ENCODE peak calls at places on chromosome 1, in six cellular contexts. One of them, this sample, is unnamed.

GRCh38 chr1:180265871-180266270 is 35.8 kb downstream of the LHX4 start:
- DNase-seq in heart right ventricle: no peak
- DNase-seq in left ventricle myocardium inferior: no peak
- DNase-seq in psoas muscle: no peak
- DNase-seq in CD8-positive, alpha-beta T cell: no peak
- DNase-seq in hepatocyte: no peak
- DNase-seq in this sample: no peak

GRCh38 chr1:168054117-168054516 is 82.6 kb downstream of the GPR161 start:
- DNase-seq in left ventricle myocardium inferior: no peak
- DNase-seq in heart right ventricle: no peak
- DNase-seq in hepatocyte: no peak
- DNase-seq in psoas muscle: no peak
- DNase-seq in CD8-positive, alpha-beta T cell: no peak
- DNase-seq in this sample: no peak

GRCh38 chr1:85494074-85494956 is 29.4 kb upstream of the DDAH1 start:
- DNase-seq in CD8-positive, alpha-beta T cell: no peak
- DNase-seq in heart right ventricle: no peak
- DNase-seq in hepatocyte: no peak
- DNase-seq in psoas muscle: no peak
- DNase-seq in left ventricle myocardium inferior: no peak
- DNase-seq in this sample: no peak

GRCh38 chr1:23561813-23562100 is 2.5 kb upstream of the ID3 start:
- DNase-seq in left ventricle myocardium inferior: no peak
- DNase-seq in CD8-positive, alpha-beta T cell: no peak
- DNase-seq in heart right ventricle: no peak
- DNase-seq in psoas muscle: no peak
- DNase-seq in hepatocyte: no peak
- DNase-seq in this sample: no peak

GRCh38 chr1:10339815-10340214 is 59.0 kb upstream of the PGD start:
- DNase-seq in hepatocyte: peak
- DNase-seq in heart right ventricle: peak
- DNase-seq in CD8-positive, alpha-beta T cell: no peak
- DNase-seq in psoas muscle: no peak
- DNase-seq in left ventricle myocardium inferior: peak
- DNase-seq in this sample: no peak

GRCh38 chr1:32199717-32200072 is 700 bp upstream of the CCDC28B start:
- DNase-seq in heart right ventricle: peak
- DNase-seq in hepatocyte: no peak
- DNase-seq in psoas muscle: peak
- DNase-seq in left ventricle myocardium inferior: peak
- DNase-seq in CD8-positive, alpha-beta T cell: no peak
- DNase-seq in this sample: no peak

GRCh38 chr1:201088901-201089525 is 23.2 kb downstream of the CACNA1S start:
- DNase-seq in psoas muscle: no peak
- DNase-seq in left ventricle myocardium inferior: no peak
- DNase-seq in CD8-positive, alpha-beta T cell: no peak
- DNase-seq in hepatocyte: no peak
- DNase-seq in heart right ventricle: no peak
- DNase-seq in this sample: no peak

GRCh38 chr1:6949991-6950765 is 164.9 kb downstream of the CAMTA1 start:
- DNase-seq in CD8-positive, alpha-beta T cell: no peak
- DNase-seq in heart right ventricle: no peak
- DNase-seq in left ventricle myocardium inferior: no peak
- DNase-seq in psoas muscle: no peak
- DNase-seq in hepatocyte: no peak
- DNase-seq in this sample: no peak

DNA sequence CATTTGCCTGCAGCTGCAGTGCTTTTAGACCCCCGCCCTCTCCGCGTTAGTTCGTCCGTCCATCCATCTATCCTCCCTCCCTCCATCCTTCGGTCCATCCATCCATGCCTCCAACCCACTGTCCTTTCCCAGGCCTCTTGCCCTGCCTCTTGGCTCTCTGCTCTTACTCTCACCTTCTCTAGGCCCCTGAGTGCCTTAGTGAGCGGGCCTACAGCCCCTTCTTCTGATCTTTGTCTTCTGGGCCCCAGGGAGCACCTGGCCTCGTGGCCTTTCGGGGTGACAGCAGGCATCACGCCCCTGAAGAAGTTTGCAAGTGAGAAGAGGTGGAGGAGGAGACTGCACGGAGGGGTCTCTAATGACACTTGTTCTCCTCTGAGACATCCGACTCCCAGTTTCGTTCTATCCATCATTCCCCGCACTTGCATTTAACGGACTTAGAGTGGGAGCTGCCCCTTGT is 842 bp downstream of the ATXN7L2 start:
- DNase-seq in CD8-positive, alpha-beta T cell: no peak
- DNase-seq in hepatocyte: no peak
- DNase-seq in heart right ventricle: no peak
- DNase-seq in left ventricle myocardium inferior: no peak
- DNase-seq in psoas muscle: no peak
- DNase-seq in this sample: no peak
- H3K27ac ChIP-seq in CD8-positive, alpha-beta T cell: peak
- H3K27ac ChIP-seq in hepatocyte: peak
- H3K27ac ChIP-seq in heart right ventricle: peak
- H3K27ac ChIP-seq in left ventricle myocardium inferior: peak
- H3K27ac ChIP-seq in psoas muscle: peak
- H3K27ac ChIP-seq in this sample: peak

DNA sequence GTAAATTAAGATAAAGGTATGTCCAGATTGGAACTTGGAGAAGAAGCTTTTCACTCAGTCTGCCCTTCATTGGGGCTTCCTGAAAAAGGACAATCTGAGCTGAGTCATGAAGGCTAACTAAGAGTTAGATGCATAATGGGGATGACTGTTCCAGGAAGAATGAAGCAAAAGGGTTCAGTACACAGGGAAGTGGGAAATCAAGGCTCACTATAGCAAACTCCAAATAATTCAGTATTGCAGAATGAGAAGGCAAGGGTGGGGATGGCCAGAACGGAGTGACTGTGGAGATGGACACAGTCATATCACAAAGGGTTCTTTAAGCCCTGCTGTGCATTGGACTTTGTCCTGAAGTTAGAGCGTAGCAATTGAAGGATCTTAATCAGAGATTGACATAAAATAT is 158.3 kb downstream of the FGGY start:
- DNase-seq in heart right ventricle: no peak
- DNase-seq in left ventricle myocardium inferior: no peak
- DNase-seq in CD8-positive, alpha-beta T cell: no peak
- DNase-seq in psoas muscle: no peak
- DNase-seq in hepatocyte: no peak
- DNase-seq in this sample: no peak
- H3K27ac ChIP-seq in heart right ventricle: no peak
- H3K27ac ChIP-seq in left ventricle myocardium inferior: no peak
- H3K27ac ChIP-seq in CD8-positive, alpha-beta T cell: no peak
- H3K27ac ChIP-seq in psoas muscle: no peak
- H3K27ac ChIP-seq in hepatocyte: no peak
- H3K27ac ChIP-seq in this sample: no peak

GRCh38 chr1:44757420-44757819 is 17.8 kb downstream of the KIF2C start:
- DNase-seq in left ventricle myocardium inferior: no peak
- DNase-seq in heart right ventricle: no peak
- DNase-seq in CD8-positive, alpha-beta T cell: no peak
- DNase-seq in hepatocyte: no peak
- DNase-seq in psoas muscle: no peak
- DNase-seq in this sample: no peak

GRCh38 chr1:44760876-44761275 is 14.5 kb upstream of the RPS8 start:
- DNase-seq in psoas muscle: no peak
- DNase-seq in heart right ventricle: no peak
- DNase-seq in CD8-positive, alpha-beta T cell: no peak
- DNase-seq in hepatocyte: no peak
- DNase-seq in left ventricle myocardium inferior: no peak
- DNase-seq in this sample: no peak

DNA sequence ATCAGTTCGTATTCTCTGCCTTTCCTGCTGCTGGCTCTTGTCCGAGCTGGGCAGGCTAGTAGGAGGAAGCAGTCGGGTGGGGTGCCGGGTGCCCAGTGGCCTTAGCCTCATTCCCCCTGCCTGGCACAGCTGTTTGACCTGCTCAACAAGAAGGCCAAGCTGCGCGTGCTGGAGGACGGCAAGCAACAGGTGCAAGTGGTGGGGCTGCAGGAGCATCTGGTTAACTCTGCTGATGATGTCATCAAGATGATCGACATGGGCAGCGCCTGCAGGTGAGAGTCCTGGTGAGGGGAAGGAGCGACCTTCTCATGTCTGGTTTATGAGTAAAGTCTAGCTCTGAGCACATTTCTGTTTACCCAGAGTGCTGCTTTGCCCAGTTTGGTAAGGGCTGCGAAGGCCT is 16.3 kb upstream of the RPS8 start:
- DNase-seq in psoas muscle: no peak
- DNase-seq in left ventricle myocardium inferior: no peak
- DNase-seq in heart right ventricle: no peak
- DNase-seq in hepatocyte: no peak
- DNase-seq in CD8-positive, alpha-beta T cell: no peak
- DNase-seq in this sample: no peak
- H3K27ac ChIP-seq in psoas muscle: no peak
- H3K27ac ChIP-seq in left ventricle myocardium inferior: no peak
- H3K27ac ChIP-seq in heart right ventricle: no peak
- H3K27ac ChIP-seq in hepatocyte: no peak
- H3K27ac ChIP-seq in CD8-positive, alpha-beta T cell: no peak
- H3K27ac ChIP-seq in this sample: no peak

GRCh38 chr1:40841602-40842001 is 20.6 kb downstream of the CITED4 start:
- DNase-seq in left ventricle myocardium inferior: no peak
- DNase-seq in CD8-positive, alpha-beta T cell: no peak
- DNase-seq in heart right ventricle: no peak
- DNase-seq in hepatocyte: no peak
- DNase-seq in psoas muscle: no peak
- DNase-seq in this sample: no peak

GRCh38 chr1:40844079-40844478 is 18.1 kb downstream of the CITED4 start:
- DNase-seq in CD8-positive, alpha-beta T cell: no peak
- DNase-seq in left ventricle myocardium inferior: no peak
- DNase-seq in heart right ventricle: no peak
- DNase-seq in hepatocyte: no peak
- DNase-seq in psoas muscle: no peak
- DNase-seq in this sample: no peak

GRCh38 chr1:40842201-40842600 is 20.0 kb downstream of the CITED4 start:
- DNase-seq in heart right ventricle: no peak
- DNase-seq in CD8-positive, alpha-beta T cell: no peak
- DNase-seq in left ventricle myocardium inferior: no peak
- DNase-seq in hepatocyte: no peak
- DNase-seq in psoas muscle: no peak
- DNase-seq in this sample: no peak

GRCh38 chr1:40840526-40841323 is 21.4 kb downstream of the CITED4 start:
- DNase-seq in heart right ventricle: no peak
- DNase-seq in left ventricle myocardium inferior: no peak
- DNase-seq in psoas muscle: no peak
- DNase-seq in hepatocyte: no peak
- DNase-seq in CD8-positive, alpha-beta T cell: no peak
- DNase-seq in this sample: peak

DNA sequence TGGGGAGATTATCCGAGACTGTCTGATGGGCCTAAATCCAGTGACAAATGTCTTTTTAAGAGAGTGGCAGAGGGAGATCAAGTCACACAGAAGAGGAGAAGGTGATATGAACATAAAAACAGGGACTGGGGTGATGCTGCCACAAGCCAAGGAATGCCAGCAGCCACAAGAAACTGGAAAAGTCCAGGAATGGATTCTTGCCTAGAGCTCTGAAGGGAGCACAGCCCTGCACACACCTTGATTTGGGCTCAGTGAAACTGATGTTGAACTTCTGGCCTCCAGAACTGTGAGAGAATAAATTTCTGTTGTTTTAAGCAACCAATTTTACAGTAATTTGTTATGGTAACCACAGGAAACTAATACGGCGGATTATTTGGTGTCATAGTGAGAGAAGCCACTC is 19.5 kb downstream of the CITED4 start:
- DNase-seq in left ventricle myocardium inferior: no peak
- DNase-seq in CD8-positive, alpha-beta T cell: no peak
- DNase-seq in psoas muscle: no peak
- DNase-seq in heart right ventricle: no peak
- DNase-seq in hepatocyte: no peak
- DNase-seq in this sample: no peak
- H3K27ac ChIP-seq in left ventricle myocardium inferior: no peak
- H3K27ac ChIP-seq in CD8-positive, alpha-beta T cell: no peak
- H3K27ac ChIP-seq in psoas muscle: no peak
- H3K27ac ChIP-seq in heart right ventricle: no peak
- H3K27ac ChIP-seq in hepatocyte: no peak
- H3K27ac ChIP-seq in this sample: no peak